ENCODE peak calls at places on chromosomes 3 and 15, in six cellular contexts. A is H9, G is IMR-90, W is mesenchymal stem cell, X is H1, T is trophoblast cell. Z is an unnamed sample.

GRCh38 chr3:153084431-153084830 is 77.6 kb upstream of the RAP2B start:
- DNase-seq in G (no peak), A (no peak), W (no peak), T (no peak), X (no peak), Z (no peak)

GRCh38 chr3:98952404-98952803 is 50.9 kb upstream of the DCBLD2 start:
- DNase-seq in T (no peak), X (no peak), W (no peak), A (no peak), G (no peak), Z (no peak)

GRCh38 chr3:13850161-13850945 is 29.5 kb downstream of the WNT7A start:
- DNase-seq in A (peak; percentile 79), T (peak; percentile 100), W (no peak), X (no peak), G (no peak), Z (no peak)

GRCh38 chr3:85627899-85628298 is 669.1 kb downstream of the CADM2 start:
- DNase-seq in G (no peak), W (no peak), X (no peak), A (no peak), T (no peak), Z (no peak)

GRCh38 chr3:99842826-99843589 is 25.3 kb downstream of the CMSS1 start:
- DNase-seq in W (peak; percentile 72), A (no peak), G (peak; percentile 73), X (no peak), T (no peak), Z (no peak)

GRCh38 chr3:71893120-71893519 is 108.2 kb upstream of the PROK2 start:
- DNase-seq in W (no peak), G (no peak), X (no peak), A (no peak), T (no peak), Z (no peak)

GRCh38 chr3:124364230-124365022 is 365.8 kb upstream of the UMPS start:
- DNase-seq in W (peak; percentile 27), X (no peak), A (no peak), G (no peak), T (no peak), Z (no peak)

GRCh38 chr15:39666671-39667070 is 85.8 kb downstream of the THBS1 start:
- DNase-seq in T (no peak), X (no peak), A (no peak), G (peak; percentile 72), W (peak; percentile 43), Z (peak; percentile 20)

GRCh38 chr3:59502806-59503205 is 453.0 kb upstream of the CFAP20DC start:
- DNase-seq in T (peak; percentile 19), G (peak; percentile 95), X (no peak), A (no peak), W (peak; percentile 89), Z (no peak)

GRCh38 chr15:51192560-51193280 is 98.0 kb upstream of the TNFAIP8L3 start:
- DNase-seq in A (peak; percentile 90), G (peak; percentile 80), T (peak; percentile 62), X (peak; percentile 100), W (peak; percentile 76), Z (peak; percentile 76)

GRCh38 chr15:62278534-62278933 is 113.4 kb upstream of the C2CD4B start:
- DNase-seq in X (no peak), G (no peak), A (no peak), W (no peak), T (no peak), Z (no peak)

GRCh38 chr15:91922701-91923279 is 69.3 kb downstream of the SLCO3A1 start:
- DNase-seq in W (no peak), A (no peak), X (no peak), G (no peak), T (no peak), Z (no peak)

GRCh38 chr3:33722626-33723370 is 4.7 kb upstream of the CLASP2 start:
- DNase-seq in X (no peak), T (no peak), G (peak; percentile 53), A (no peak), W (peak; percentile 66), Z (no peak)

GRCh38 chr3:142866841-142867631 is 21.8 kb downstream of the PCOLCE2 start:
- DNase-seq in G (no peak), A (peak; percentile 97), W (no peak), T (peak; percentile 76), X (peak; percentile 76), Z (no peak)

GRCh38 chr3:58570851-58571250 is 6.3 kb downstream of the FAM107A start:
- DNase-seq in X (no peak), A (peak; percentile 10), T (no peak), G (no peak), W (no peak), Z (no peak)

GRCh38 chr3:161823910-161824309 is 327.3 kb downstream of the OTOL1 start:
- DNase-seq in W (no peak), T (no peak), X (no peak), G (no peak), A (no peak), Z (no peak)

GRCh38 chr3:51311055-51311454 is 74.0 kb upstream of the MANF start:
- DNase-seq in W (peak; percentile 37), G (peak; percentile 33), T (no peak), X (no peak), A (no peak), Z (no peak)

GRCh38 chr3:148606979-148607378 is 90.7 kb upstream of the AGTR1 start:
- DNase-seq in A (no peak), X (no peak), G (peak; percentile 9), T (peak; percentile 29), W (no peak), Z (no peak)

GRCh38 chr15:90451215-90451850 is 63.3 kb downstream of the IQGAP1 start:
- DNase-seq in T (no peak), A (peak; percentile 61), G (peak; percentile 87), X (no peak), W (peak; percentile 45), Z (no peak)

DNA sequence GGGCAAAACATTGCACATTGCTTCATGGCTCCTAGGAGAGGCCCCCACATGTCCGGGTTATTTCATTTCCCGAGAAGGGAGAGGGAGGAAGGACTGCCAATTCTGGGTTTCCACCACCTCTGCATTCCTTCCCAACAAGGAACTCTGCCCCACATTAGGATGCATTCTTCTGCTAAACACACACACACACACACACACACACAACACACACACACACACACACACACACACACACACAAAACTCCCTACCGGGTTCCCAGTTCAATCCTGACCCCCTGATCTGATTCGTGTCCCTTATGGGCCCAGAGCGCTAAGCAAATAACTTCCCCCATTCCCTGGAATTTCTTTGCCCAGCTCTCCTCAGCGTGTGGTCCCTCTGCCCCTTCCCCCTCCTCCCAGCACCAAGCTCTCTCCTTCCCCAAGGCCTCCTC is 1.9 kb downstream of the RHO start:
- DNase-seq in T (no peak), A (peak; percentile 45), X (peak; percentile 57), G (peak; percentile 58), W (peak; percentile 28), Z (no peak)
- H3K14ac ChIP-seq in T (peak overlapping the region; percentile 13), A (peak overlapping the region; percentile 27), X (no peak overlapping the region), G (peak overlapping the region; percentile 52), W (no peak overlapping the region), Z (no peak overlapping the region)

GRCh38 chr3:103170651-103171050 is 735.8 kb downstream of the ZPLD1 start:
- DNase-seq in W (no peak), X (no peak), G (no peak), T (no peak), A (no peak), Z (no peak)

GRCh38 chr3:103173940-103174339 is 739.1 kb downstream of the ZPLD1 start:
- DNase-seq in T (no peak), G (no peak), A (no peak), X (no peak), W (no peak), Z (no peak)

GRCh38 chr3:103166890-103167289 is 732.1 kb downstream of the ZPLD1 start:
- DNase-seq in T (no peak), W (no peak), A (no peak), X (no peak), G (no peak), Z (no peak)

GRCh38 chr3:103167850-103168249 is 733.0 kb downstream of the ZPLD1 start:
- DNase-seq in W (no peak), X (no peak), G (no peak), A (no peak), T (no peak), Z (no peak)

GRCh38 chr3:103169289-103169688 is 734.5 kb downstream of the ZPLD1 start:
- DNase-seq in A (no peak), X (no peak), G (no peak), T (no peak), W (no peak), Z (no peak)
- H3K14ac ChIP-seq in A (no peak overlapping the region), X (no peak overlapping the region), G (no peak overlapping the region), T (no peak overlapping the region), W (no peak overlapping the region), Z (no peak overlapping the region)

GRCh38 chr15:59099162-59099685 is 5.7 kb upstream of the CCNB2 start:
- DNase-seq in X (no peak), G (no peak), T (no peak), W (no peak), A (no peak), Z (no peak)

GRCh38 chr15:59096429-59096828 is 8.5 kb upstream of the CCNB2 start:
- DNase-seq in W (no peak), T (no peak), X (no peak), G (no peak), A (no peak), Z (no peak)

DNA sequence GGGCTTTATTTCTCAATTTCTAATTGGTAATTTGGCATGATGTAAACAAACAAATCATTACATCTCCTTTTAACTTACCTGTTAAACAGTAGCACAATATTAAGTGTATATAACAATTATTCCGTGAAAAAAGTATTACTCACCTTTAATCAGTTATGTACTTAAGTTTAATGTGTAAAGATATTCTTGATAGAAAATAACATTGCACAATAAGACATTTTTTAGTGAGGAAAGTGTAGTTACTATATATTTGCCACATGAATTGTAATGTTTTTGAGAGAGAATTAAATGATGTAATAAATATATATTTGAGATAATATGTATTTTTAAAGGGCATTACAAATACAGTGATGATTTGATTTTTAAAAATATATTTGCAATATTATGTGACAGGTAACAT is 10.9 kb upstream of the CCNB2 start:
- DNase-seq in A (no peak), G (no peak), X (no peak), W (no peak), T (no peak), Z (no peak)
- H3K14ac ChIP-seq in A (no peak overlapping the region), G (no peak overlapping the region), X (no peak overlapping the region), W (no peak overlapping the region), T (no peak overlapping the region), Z (no peak overlapping the region)

DNA sequence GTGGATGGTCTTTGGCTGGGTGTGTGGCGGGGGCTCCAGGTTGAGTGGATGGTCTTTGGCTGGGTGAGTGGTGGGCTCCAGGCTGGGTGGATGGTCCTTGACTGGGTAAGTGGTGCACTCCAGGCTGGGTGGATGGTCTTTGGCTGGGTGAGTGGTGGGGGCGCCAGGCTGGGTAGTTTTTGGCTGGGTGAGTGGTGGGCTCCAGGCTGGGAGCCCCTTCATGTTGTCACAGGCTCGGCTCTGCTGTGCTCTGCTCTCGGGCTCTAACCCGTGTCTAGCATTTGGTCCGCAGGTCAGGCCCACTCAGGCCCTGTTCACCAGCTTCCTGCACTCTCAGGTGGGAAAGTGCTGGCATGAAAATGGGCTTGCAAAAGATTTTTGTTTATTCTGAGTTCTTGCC is 25.1 kb downstream of the CD276 start:
- DNase-seq in G (no peak), W (no peak), A (no peak), X (no peak), T (no peak), Z (no peak)
- H3K14ac ChIP-seq in G (no peak overlapping the region), W (no peak overlapping the region), A (no peak overlapping the region), X (no peak overlapping the region), T (no peak overlapping the region), Z (no peak overlapping the region)

GRCh38 chr3:186962445-186962844 is 32.1 kb downstream of the ST6GAL1 start:
- DNase-seq in X (no peak), W (no peak), A (no peak), G (no peak), T (no peak), Z (no peak)
- H3K14ac ChIP-seq in X (no peak overlapping the region), W (no peak overlapping the region), A (no peak overlapping the region), G (no peak overlapping the region), T (no peak overlapping the region), Z (no peak overlapping the region)